ENCODE peak calls at places on chromosomes 4 and X, in nine cellular contexts. X, L, W, S, N, Q, G, T and V are unnamed samples.

GRCh38 chr4:156038772-156039171 is 85.1 kb upstream of the CTSO start:
- DNase-seq in X (no peak), L (no peak), W (no peak), S (no peak), N (no peak), Q (no peak), G (no peak), T (no peak), V (no peak)

GRCh38 chr4:122086338-122086737 is 65.8 kb upstream of the BLTP1 start:
- DNase-seq in X (no peak), L (no peak), W (no peak), S (no peak), N (peak), Q (peak), G (no peak), T (no peak), V (no peak)

GRCh38 chrX:150060406-150060805 is 122.1 kb upstream of the EOLA2 start:
- DNase-seq in X (no peak), L (no peak), W (no peak), S (no peak), N (no peak), Q (no peak), G (peak), T (no peak), V (no peak)

GRCh38 chrX:1591863-1592127 is 391 bp downstream of the AKAP17A start:
- DNase-seq in X (no peak), L (no peak), W (no peak), S (no peak), N (peak), Q (no peak), G (peak), T (no peak), V (no peak)

GRCh38 chr4:78693777-78694456 is 82.2 kb upstream of the BMP2K start:
- DNase-seq in X (no peak), L (no peak), W (no peak), S (no peak), N (no peak), Q (no peak), G (peak), T (no peak), V (no peak)

GRCh38 chrX:133290076-133290475 is 71.9 kb upstream of the TFDP3 start:
- DNase-seq in X (no peak), L (no peak), W (no peak), S (no peak), N (no peak), Q (no peak), G (no peak), T (no peak), V (no peak)

GRCh38 chr4:113809313-113809712 is 47.8 kb upstream of the CAMK2D start:
- DNase-seq in X (peak), L (peak), W (peak), S (no peak), N (peak), Q (no peak), G (no peak), T (no peak), V (no peak)

GRCh38 chrX:68833855-68834331 is 5.1 kb downstream of the EFNB1 start:
- DNase-seq in X (no peak), L (no peak), W (peak), S (no peak), N (no peak), Q (no peak), G (no peak), T (no peak), V (no peak)

GRCh38 chr4:14871676-14872430 is 130.4 kb upstream of the CPEB2 start:
- DNase-seq in X (no peak), L (peak), W (no peak), S (peak), N (no peak), Q (no peak), G (peak), T (no peak), V (peak)

GRCh38 chrX:25561190-25561589 is 545.4 kb upstream of the ARX start:
- DNase-seq in X (no peak), L (no peak), W (no peak), S (no peak), N (no peak), Q (no peak), G (no peak), T (no peak), V (no peak)

GRCh38 chrX:10602646-10603045 is 17.7 kb downstream of the MID1 start:
- DNase-seq in X (no peak), L (no peak), W (no peak), S (no peak), N (no peak), Q (no peak), G (no peak), T (no peak), V (no peak)

GRCh38 chr4:173538148-173538902 is 8.3 kb upstream of the HAND2 start:
- DNase-seq in X (peak), L (no peak), W (peak), S (no peak), N (no peak), Q (peak), G (no peak), T (no peak), V (peak)